ENCODE peak calls at places on chromosomes 2 and 18, in five cellular contexts. One of them, this sample, is unnamed.

GRCh38 chr2:26850002-26850431 is 2.1 kb downstream of the DPYSL5 start:
- DNase-seq in H1: no peak
- DNase-seq in neuronal stem cell: no peak
- DNase-seq in mesenchymal stem cell: no peak
- DNase-seq in H9: no peak
- DNase-seq in this sample: no peak

GRCh38 chr2:159262226-159262625 is 24.3 kb downstream of the WDSUB1 start:
- DNase-seq in H9: no peak
- DNase-seq in neuronal stem cell: no peak
- DNase-seq in mesenchymal stem cell: no peak
- DNase-seq in H1: no peak
- DNase-seq in this sample: peak; percentile 70

GRCh38 chr2:101762451-101763171 is 65.1 kb downstream of the MAP4K4 start:
- DNase-seq in mesenchymal stem cell: no peak
- DNase-seq in H9: no peak
- DNase-seq in H1: no peak
- DNase-seq in neuronal stem cell: no peak
- DNase-seq in this sample: peak; percentile 91

GRCh38 chr2:8125741-8126691 is 555.8 kb upstream of the ID2 start:
- DNase-seq in H9: no peak
- DNase-seq in neuronal stem cell: no peak
- DNase-seq in mesenchymal stem cell: peak; percentile 19
- DNase-seq in H1: no peak
- DNase-seq in this sample: peak; percentile 81

GRCh38 chr2:178219247-178219646 is 24.9 kb downstream of the OSBPL6 start:
- DNase-seq in mesenchymal stem cell: no peak
- DNase-seq in H1: no peak
- DNase-seq in H9: peak; percentile 38
- DNase-seq in neuronal stem cell: no peak
- DNase-seq in this sample: no peak

GRCh38 chr2:47485751-47486300 is 82.9 kb downstream of the MSH2 start:
- DNase-seq in mesenchymal stem cell: no peak
- DNase-seq in H1: no peak
- DNase-seq in neuronal stem cell: no peak
- DNase-seq in H9: no peak
- DNase-seq in this sample: peak; percentile 40

GRCh38 chr2:85175369-85176299 is 42.4 kb downstream of the TCF7L1 start:
- DNase-seq in H1: no peak
- DNase-seq in neuronal stem cell: no peak
- DNase-seq in H9: no peak
- DNase-seq in mesenchymal stem cell: peak; percentile 32
- DNase-seq in this sample: no peak

GRCh38 chr2:240988571-240989271 is 9.7 kb upstream of the SNED1 start:
- DNase-seq in H9: no peak
- DNase-seq in mesenchymal stem cell: no peak
- DNase-seq in H1: peak; percentile 38
- DNase-seq in neuronal stem cell: no peak
- DNase-seq in this sample: no peak

GRCh38 chr2:124024491-124025348 is at the start of gene CNTNAP5:
- DNase-seq in H9: peak; percentile 84
- DNase-seq in H1: peak; percentile 93
- DNase-seq in mesenchymal stem cell: peak; percentile 26
- DNase-seq in neuronal stem cell: peak; percentile 87
- DNase-seq in this sample: no peak

GRCh38 chr2:33246432-33246831 is 230.0 kb upstream of the RASGRP3 start:
- DNase-seq in neuronal stem cell: no peak
- DNase-seq in H1: no peak
- DNase-seq in H9: no peak
- DNase-seq in mesenchymal stem cell: no peak
- DNase-seq in this sample: no peak

GRCh38 chr18:21740474-21740723 is 193 bp upstream of the MIB1 start:
- DNase-seq in H9: peak; percentile 97
- DNase-seq in mesenchymal stem cell: no peak
- DNase-seq in H1: no peak
- DNase-seq in neuronal stem cell: no peak
- DNase-seq in this sample: peak; percentile 97

GRCh38 chr18:79680100-79680879 is 687 bp downstream of the CTDP1 start:
- DNase-seq in neuronal stem cell: peak; percentile 12
- DNase-seq in H1: peak; percentile 55
- DNase-seq in mesenchymal stem cell: peak; percentile 71
- DNase-seq in H9: no peak
- DNase-seq in this sample: peak; percentile 43

GRCh38 chr18:3604260-3604625 is 154.3 kb downstream of the TGIF1 start:
- DNase-seq in neuronal stem cell: no peak
- DNase-seq in mesenchymal stem cell: no peak
- DNase-seq in H1: no peak
- DNase-seq in H9: no peak
- DNase-seq in this sample: no peak
- H3K14ac ChIP-seq in neuronal stem cell: no peak overlapping the region
- H3K14ac ChIP-seq in mesenchymal stem cell: peak overlapping the region; percentile 5
- H3K14ac ChIP-seq in H1: peak overlapping the region; percentile 37
- H3K14ac ChIP-seq in H9: peak overlapping the region; percentile 1
- H3K14ac ChIP-seq in this sample: peak overlapping the region; percentile 94

DNA sequence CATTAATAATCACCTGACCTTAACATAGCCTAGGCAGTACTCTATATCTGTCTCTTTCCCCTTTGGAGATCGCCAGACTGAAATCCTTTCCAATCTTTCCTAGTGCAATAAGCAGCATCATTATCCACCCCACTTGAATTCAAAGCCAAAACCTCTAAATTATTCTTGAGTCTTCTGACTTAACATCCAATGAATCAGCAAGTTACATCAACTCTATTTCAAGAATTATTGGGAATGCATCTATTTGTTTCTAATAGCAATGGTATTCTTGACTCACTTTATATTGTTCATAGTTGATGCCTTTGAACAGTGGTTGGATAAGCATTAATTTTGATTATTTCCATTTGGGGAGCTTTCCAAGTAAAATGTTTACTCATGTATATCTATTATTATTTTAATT is 144.8 kb downstream of the ZNF804A start:
- DNase-seq in H9: no peak
- DNase-seq in H1: no peak
- DNase-seq in mesenchymal stem cell: no peak
- DNase-seq in neuronal stem cell: no peak
- DNase-seq in this sample: no peak
- H2BK12ac ChIP-seq in H9: no peak overlapping the region
- H2BK12ac ChIP-seq in H1: no peak overlapping the region
- H2BK12ac ChIP-seq in mesenchymal stem cell: no peak overlapping the region
- H2BK12ac ChIP-seq in neuronal stem cell: no peak overlapping the region
- H2BK12ac ChIP-seq in this sample: no peak overlapping the region

DNA sequence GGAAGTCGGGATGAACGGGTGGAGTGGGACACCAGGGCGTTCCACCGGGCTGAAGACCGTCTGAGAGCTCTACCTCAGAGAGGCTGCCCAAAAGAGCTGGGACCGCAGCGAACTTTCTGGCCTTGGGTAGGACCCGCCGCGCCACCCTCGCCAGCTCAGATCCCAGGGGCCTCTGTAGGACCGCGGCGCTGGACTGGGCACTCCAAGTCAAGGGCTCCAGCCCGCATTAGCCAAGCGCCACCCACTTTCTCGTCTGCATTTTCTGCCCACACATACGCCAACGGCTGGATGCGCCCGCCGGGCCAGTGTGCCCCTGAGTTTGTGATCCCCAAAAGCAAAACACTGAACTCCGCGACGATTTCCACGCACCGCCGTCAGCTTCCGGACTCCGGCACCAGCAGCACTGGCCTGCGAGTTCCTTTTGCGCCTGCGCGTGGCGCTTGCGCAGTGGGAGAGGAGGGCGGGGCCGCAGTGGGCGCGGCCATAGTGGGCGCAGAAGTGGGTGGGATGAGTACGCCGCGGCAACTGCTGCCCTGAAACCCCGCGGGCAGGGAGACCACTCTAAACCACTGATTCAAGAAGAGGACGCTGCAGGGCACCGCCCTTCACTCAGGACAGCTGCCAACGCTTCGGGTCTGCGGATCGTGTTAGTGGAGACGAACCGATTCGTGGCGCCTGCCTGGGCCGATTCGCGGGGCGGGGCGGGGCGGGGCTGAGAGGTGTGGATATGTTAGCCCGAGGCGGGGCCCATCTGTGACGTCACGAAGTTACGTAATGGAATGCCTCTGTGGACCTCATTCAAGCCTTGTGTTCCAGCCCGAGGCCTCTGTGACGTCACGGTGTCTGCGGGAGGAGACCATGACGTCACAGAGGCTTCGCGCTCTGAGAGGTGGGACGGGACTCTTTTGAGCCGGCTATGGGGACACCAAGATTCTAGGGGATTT is 10.5 kb downstream of the OSR1 start:
- DNase-seq in neuronal stem cell: peak; percentile 94
- DNase-seq in H9: peak; percentile 89
- DNase-seq in mesenchymal stem cell: peak; percentile 98
- DNase-seq in H1: peak; percentile 97
- DNase-seq in this sample: peak; percentile 99
- H3K18ac ChIP-seq in neuronal stem cell: peak overlapping the region; percentile 98
- H3K18ac ChIP-seq in H9: peak overlapping the region; percentile 12
- H3K18ac ChIP-seq in mesenchymal stem cell: peak overlapping the region; percentile 98
- H3K18ac ChIP-seq in H1: peak overlapping the region; percentile 99
- H3K18ac ChIP-seq in this sample: peak overlapping the region; percentile 98

GRCh38 chr2:146238254-146238961 is 1606.4 kb upstream of the ACVR2A start:
- DNase-seq in neuronal stem cell: no peak
- DNase-seq in H1: no peak
- DNase-seq in H9: no peak
- DNase-seq in mesenchymal stem cell: peak; percentile 2
- DNase-seq in this sample: no peak
- H3K14ac ChIP-seq in neuronal stem cell: no peak overlapping the region
- H3K14ac ChIP-seq in H1: no peak overlapping the region
- H3K14ac ChIP-seq in H9: no peak overlapping the region
- H3K14ac ChIP-seq in mesenchymal stem cell: no peak overlapping the region
- H3K14ac ChIP-seq in this sample: no peak overlapping the region

GRCh38 chr2:17892726-17893534 is 14.5 kb downstream of the KCNS3 start:
- DNase-seq in H1: no peak
- DNase-seq in H9: peak; percentile 64
- DNase-seq in neuronal stem cell: no peak
- DNase-seq in mesenchymal stem cell: no peak
- DNase-seq in this sample: no peak
- H2BK12ac ChIP-seq in H1: peak overlapping the region; percentile 60
- H2BK12ac ChIP-seq in H9: no peak overlapping the region
- H2BK12ac ChIP-seq in neuronal stem cell: no peak overlapping the region
- H2BK12ac ChIP-seq in mesenchymal stem cell: no peak overlapping the region
- H2BK12ac ChIP-seq in this sample: no peak overlapping the region

GRCh38 chr2:43402452-43402937 is 176.1 kb upstream of the ZFP36L2 start:
- DNase-seq in neuronal stem cell: no peak
- DNase-seq in H9: no peak
- DNase-seq in mesenchymal stem cell: no peak
- DNase-seq in H1: no peak
- DNase-seq in this sample: no peak
- H3K18ac ChIP-seq in neuronal stem cell: no peak overlapping the region
- H3K18ac ChIP-seq in H9: no peak overlapping the region
- H3K18ac ChIP-seq in mesenchymal stem cell: peak overlapping the region; percentile 5
- H3K18ac ChIP-seq in H1: peak overlapping the region; percentile 78
- H3K18ac ChIP-seq in this sample: no peak overlapping the region

This sample was measured in trophoblast cell.